ENCODE peak calls at places on chromosomes 7 and 10, in nine cellular contexts. V, U, Y, L, K, R, P, M and D are unnamed samples.
A peak's percentile ranks its signal among the peaks of the same experiment; 100 is the strongest.

GRCh38 chr7:2445047-2445446 is 31.2 kb downstream of the GRIFIN start:
- DNase-seq in M (no peak), V (peak; percentile 77), P (no peak), R (peak; percentile 39), Y (peak; percentile 58), L (peak; percentile 34), U (no peak), K (peak; percentile 63), D (no peak)

GRCh38 chr10:66639351-66639750 is 286.5 kb upstream of the LRRTM3 start:
- DNase-seq in M (no peak), K (no peak), L (no peak), U (no peak), R (peak; percentile 60), V (no peak), Y (no peak), P (peak; percentile 69), D (no peak)

GRCh38 chr7:16063241-16063640 is 358.1 kb downstream of the CRPPA start:
- DNase-seq in U (no peak), Y (no peak), P (no peak), M (no peak), L (no peak), V (no peak), R (no peak), K (no peak), D (no peak)

GRCh38 chr10:110748970-110749369 is 104.8 kb downstream of the RBM20 start:
- DNase-seq in L (no peak), R (no peak), Y (no peak), U (no peak), V (no peak), P (no peak), M (no peak), K (no peak), D (no peak)

GRCh38 chr7:134514663-134515062 is 12.7 kb upstream of the AKR1B10 start:
- DNase-seq in K (no peak), R (peak; percentile 65), U (peak; percentile 54), M (peak; percentile 76), Y (peak; percentile 84), P (peak; percentile 93), L (no peak), V (no peak), D (peak; percentile 53)

GRCh38 chr7:109456116-109456515 is 886.4 kb downstream of the DNAJB9 start:
- DNase-seq in U (no peak), P (no peak), K (no peak), R (no peak), L (no peak), Y (no peak), M (no peak), V (no peak), D (no peak)

GRCh38 chr7:68888971-68889385 is 709.3 kb upstream of the AUTS2 start:
- DNase-seq in M (no peak), K (no peak), R (no peak), V (no peak), L (no peak), U (no peak), Y (no peak), P (no peak), D (no peak)

GRCh38 chr7:17530249-17530648 is 231.8 kb downstream of the AHR start:
- DNase-seq in Y (peak; percentile 64), V (no peak), L (no peak), U (no peak), K (no peak), M (no peak), P (no peak), R (peak; percentile 96), D (no peak)

GRCh38 chr7:146411975-146412374 is 295.4 kb downstream of the CNTNAP2 start:
- DNase-seq in R (no peak), V (no peak), L (no peak), K (no peak), P (no peak), Y (no peak), M (no peak), U (no peak), D (no peak)

GRCh38 chr7:20395094-20395493 is 64.4 kb downstream of the ITGB8 start:
- DNase-seq in R (no peak), U (no peak), L (no peak), Y (peak; percentile 9), K (no peak), M (no peak), P (peak; percentile 61), V (no peak), D (no peak)

GRCh38 chr7:155066417-155066950 is 3.6 kb upstream of the HTR5A start:
- DNase-seq in Y (peak; percentile 87), R (peak; percentile 68), K (no peak), V (no peak), U (no peak), L (no peak), M (no peak), P (peak; percentile 88), D (no peak)

GRCh38 chr7:111869266-111869665 is 307.0 kb upstream of the IMMP2L start:
- DNase-seq in K (no peak), P (no peak), R (no peak), U (no peak), Y (no peak), M (no peak), V (no peak), L (no peak), D (no peak)

GRCh38 chr7:111864291-111864976 is 302.1 kb upstream of the IMMP2L start:
- DNase-seq in K (no peak), U (no peak), M (no peak), Y (no peak), V (no peak), L (no peak), P (no peak), R (peak; percentile 25), D (no peak)

GRCh38 chr7:111867348-111867931 is 305.1 kb upstream of the IMMP2L start:
- DNase-seq in M (no peak), R (no peak), V (no peak), Y (no peak), L (no peak), K (no peak), U (no peak), P (no peak), D (no peak)

GRCh38 chr7:111865430-111865829 is 303.1 kb upstream of the IMMP2L start:
- DNase-seq in P (no peak), U (no peak), M (no peak), K (no peak), L (no peak), Y (no peak), V (no peak), R (no peak), D (no peak)

GRCh38 chr7:111866787-111867186 is 304.5 kb upstream of the IMMP2L start:
- DNase-seq in M (no peak), V (no peak), U (no peak), P (no peak), L (no peak), K (no peak), R (no peak), Y (no peak), D (no peak)
- H3K27ac ChIP-seq in M (no peak overlapping the region), V (no peak overlapping the region), U (no peak overlapping the region), P (no peak overlapping the region), L (no peak overlapping the region), K (no peak overlapping the region), R (no peak overlapping the region), Y (no peak overlapping the region), D (no peak overlapping the region)

DNA sequence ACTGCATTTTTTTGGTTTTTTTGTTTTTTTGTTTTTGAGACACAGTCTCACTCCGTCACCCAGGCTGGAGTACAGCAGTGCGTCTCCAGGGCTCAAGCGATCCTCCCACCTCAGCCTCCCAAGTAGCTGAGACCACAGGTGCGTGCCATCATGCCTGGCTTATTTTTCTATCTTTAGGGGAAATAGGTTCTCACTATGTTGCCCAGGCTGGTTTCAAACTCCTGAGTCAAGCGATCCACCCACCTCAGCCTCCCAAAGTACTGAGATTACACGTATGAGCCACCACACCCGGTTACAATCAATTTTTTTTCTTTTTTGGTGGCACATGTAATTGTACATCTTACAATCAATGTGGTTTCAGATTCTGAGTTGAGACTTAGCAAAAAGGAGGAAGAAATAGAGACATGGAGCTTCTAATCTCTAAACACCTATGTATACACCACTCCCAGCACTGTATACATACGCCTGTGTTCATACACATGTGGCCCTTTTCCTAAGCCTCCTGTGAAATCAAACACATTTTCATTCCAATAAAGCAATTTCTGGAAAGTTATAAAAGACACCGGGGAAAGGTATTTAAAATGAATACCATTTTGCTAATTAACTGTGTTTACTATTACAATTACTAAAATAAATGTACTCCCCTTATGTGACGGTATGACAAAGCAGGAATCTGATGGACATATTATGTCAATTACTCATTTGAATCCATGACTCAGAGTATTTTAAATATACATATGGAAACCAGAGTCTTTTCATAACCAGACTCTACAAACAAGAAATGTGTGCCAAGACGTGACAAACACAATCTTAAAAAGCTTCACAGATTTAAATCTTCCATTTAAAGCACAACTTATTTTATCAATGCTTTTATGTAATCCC is 40.9 kb downstream of the SMURF1 start:
- DNase-seq in L (no peak), R (peak; percentile 80), M (peak; percentile 45), P (peak; percentile 94), Y (peak; percentile 89), U (no peak), V (no peak), K (no peak), D (no peak)
- H3K4me1 ChIP-seq in L (peaks cover 32% of the 10 kb centered on the region), R (peaks cover 29% of the 10 kb centered on the region), M (peaks cover 5% of the 10 kb centered on the region), P (peaks cover 76% of the 10 kb centered on the region), Y (peaks cover 61% of the 10 kb centered on the region), U (peaks cover 5% of the 10 kb centered on the region), V (no peaks in the 10 kb centered on the region), K (peaks cover 26% of the 10 kb centered on the region), D (no peaks in the 10 kb centered on the region)

DNA sequence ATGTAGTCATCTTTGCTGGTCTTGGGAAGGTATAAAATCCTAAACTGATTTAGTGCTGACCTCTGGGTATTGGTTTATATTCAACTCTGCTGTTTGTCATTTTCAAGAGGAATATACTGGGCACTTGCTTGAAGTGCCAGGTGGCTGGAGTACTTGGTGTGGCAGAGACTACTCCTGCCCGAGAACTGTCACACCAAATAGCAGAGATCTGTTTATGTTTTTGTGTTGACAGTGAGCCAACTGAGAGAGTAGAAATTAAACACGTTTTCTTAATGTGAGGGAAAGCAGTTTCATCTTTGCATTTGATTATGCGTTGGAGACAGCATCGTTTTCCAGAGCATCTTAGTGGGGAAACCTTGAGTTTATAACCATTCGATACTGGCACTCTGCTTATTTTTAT is 174.4 kb downstream of the CDCA7L start:
- DNase-seq in V (no peak), U (no peak), P (no peak), R (no peak), L (no peak), M (no peak), K (no peak), Y (no peak), D (no peak)
- H3K9me3 ChIP-seq in V (no peaks in the 10 kb centered on the region), U (no peaks in the 10 kb centered on the region), P (no peaks in the 10 kb centered on the region), R (no peaks in the 10 kb centered on the region), L (no peaks in the 10 kb centered on the region), M (no peaks in the 10 kb centered on the region), K (no peaks in the 10 kb centered on the region), Y (no peaks in the 10 kb centered on the region), D (no peaks in the 10 kb centered on the region)

DNA sequence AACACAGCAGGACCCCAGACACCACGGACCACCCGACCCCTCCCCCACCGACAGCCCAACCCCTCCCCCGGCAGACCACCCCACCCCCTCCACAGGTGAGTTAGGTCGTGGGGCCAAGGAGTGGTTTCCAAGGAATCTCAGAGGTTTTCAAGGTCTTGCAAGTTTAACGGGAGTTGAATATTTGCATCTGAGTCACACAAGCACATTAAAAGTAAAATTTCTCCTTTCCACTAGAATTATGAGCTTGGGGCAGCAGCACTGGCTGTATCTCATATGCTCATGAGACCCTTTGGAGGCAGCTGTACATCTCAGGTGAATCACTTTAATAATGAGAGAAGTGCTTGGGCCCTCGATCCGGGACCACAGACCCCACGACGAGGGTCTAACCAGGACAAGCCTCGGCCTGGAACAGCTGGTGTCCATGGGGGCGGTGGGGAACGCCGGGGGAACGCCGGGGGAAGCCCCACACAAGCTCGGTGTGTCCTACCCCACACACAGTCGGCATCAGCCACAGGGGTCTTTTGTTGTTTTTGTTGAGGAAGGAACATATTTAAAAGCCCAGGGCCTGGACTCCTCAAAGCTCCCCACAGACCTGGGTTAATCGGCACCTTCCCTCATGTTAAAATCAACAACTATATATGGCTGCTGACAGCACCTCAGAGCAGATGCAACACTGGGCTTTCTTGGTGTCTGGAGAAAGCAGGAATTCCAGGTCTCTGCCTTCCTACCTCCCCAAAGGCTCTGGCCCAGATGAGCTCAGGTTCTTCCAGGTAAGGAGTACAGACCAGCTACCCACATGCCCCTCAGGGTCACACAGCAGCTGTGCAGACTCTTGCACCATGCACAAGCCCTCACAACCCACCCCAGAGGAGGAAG is 130.3 kb downstream of the DIP2C start:
- DNase-seq in P (no peak), K (no peak), L (no peak), V (no peak), M (no peak), U (no peak), Y (no peak), R (peak; percentile 7), D (no peak)
- H3K27ac ChIP-seq in P (no peak overlapping the region), K (no peak overlapping the region), L (no peak overlapping the region), V (no peak overlapping the region), M (no peak overlapping the region), U (no peak overlapping the region), Y (no peak overlapping the region), R (no peak overlapping the region), D (no peak overlapping the region)